ENCODE peak calls at places on chromosomes 1 and 21, in eight cellular contexts. One of them, this sample, is unnamed.

GRCh38 chr1:167934407-167935251 is 1.9 kb upstream of the DCAF6 start:
- DNase-seq in fibroblast of lung: peak; percentile 51
- DNase-seq in pancreas: no peak
- DNase-seq in cardiac muscle cell: peak; percentile 25
- DNase-seq in lower lobe of right lung: no peak
- DNase-seq in uterus: no peak
- DNase-seq in astrocyte: peak; percentile 41
- DNase-seq in aorta: no peak
- DNase-seq in this sample: no peak

GRCh38 chr1:208314431-208314830 is 70.2 kb upstream of the PLXNA2 start:
- DNase-seq in fibroblast of lung: no peak
- DNase-seq in pancreas: no peak
- DNase-seq in cardiac muscle cell: no peak
- DNase-seq in lower lobe of right lung: no peak
- DNase-seq in uterus: no peak
- DNase-seq in astrocyte: no peak
- DNase-seq in aorta: no peak
- DNase-seq in this sample: no peak

GRCh38 chr1:169999357-169999756 is 75.1 kb downstream of the KIFAP3 start:
- DNase-seq in fibroblast of lung: peak; percentile 96
- DNase-seq in pancreas: no peak
- DNase-seq in cardiac muscle cell: no peak
- DNase-seq in lower lobe of right lung: no peak
- DNase-seq in uterus: peak; percentile 26
- DNase-seq in astrocyte: peak; percentile 97
- DNase-seq in aorta: no peak
- DNase-seq in this sample: no peak

GRCh38 chr1:4513326-4514114 is 140.9 kb upstream of the AJAP1 start:
- DNase-seq in fibroblast of lung: no peak
- DNase-seq in pancreas: no peak
- DNase-seq in cardiac muscle cell: no peak
- DNase-seq in lower lobe of right lung: no peak
- DNase-seq in uterus: no peak
- DNase-seq in astrocyte: no peak
- DNase-seq in aorta: no peak
- DNase-seq in this sample: no peak

GRCh38 chr1:1385931-1386330 is 10.9 kb upstream of the AURKAIP1 start:
- DNase-seq in fibroblast of lung: no peak
- DNase-seq in pancreas: no peak
- DNase-seq in cardiac muscle cell: no peak
- DNase-seq in lower lobe of right lung: no peak
- DNase-seq in uterus: no peak
- DNase-seq in astrocyte: no peak
- DNase-seq in aorta: no peak
- DNase-seq in this sample: no peak

GRCh38 chr21:45504516-45505415 is 37.5 kb downstream of the SLC19A1 start:
- DNase-seq in fibroblast of lung: no peak
- DNase-seq in pancreas: no peak
- DNase-seq in cardiac muscle cell: no peak
- DNase-seq in lower lobe of right lung: peak; percentile 41
- DNase-seq in uterus: no peak
- DNase-seq in astrocyte: no peak
- DNase-seq in aorta: peak; percentile 60
- DNase-seq in this sample: peak; percentile 68

GRCh38 chr21:37087188-37087587 is 14.1 kb downstream of the TTC3 start:
- DNase-seq in fibroblast of lung: peak; percentile 71
- DNase-seq in pancreas: no peak
- DNase-seq in cardiac muscle cell: peak; percentile 5
- DNase-seq in lower lobe of right lung: no peak
- DNase-seq in uterus: no peak
- DNase-seq in astrocyte: peak; percentile 63
- DNase-seq in aorta: no peak
- DNase-seq in this sample: no peak

GRCh38 chr1:185680453-185680852 is 53.7 kb upstream of the HMCN1 start:
- DNase-seq in fibroblast of lung: no peak
- DNase-seq in pancreas: no peak
- DNase-seq in cardiac muscle cell: no peak
- DNase-seq in lower lobe of right lung: no peak
- DNase-seq in uterus: no peak
- DNase-seq in astrocyte: no peak
- DNase-seq in aorta: no peak
- DNase-seq in this sample: no peak

DNA sequence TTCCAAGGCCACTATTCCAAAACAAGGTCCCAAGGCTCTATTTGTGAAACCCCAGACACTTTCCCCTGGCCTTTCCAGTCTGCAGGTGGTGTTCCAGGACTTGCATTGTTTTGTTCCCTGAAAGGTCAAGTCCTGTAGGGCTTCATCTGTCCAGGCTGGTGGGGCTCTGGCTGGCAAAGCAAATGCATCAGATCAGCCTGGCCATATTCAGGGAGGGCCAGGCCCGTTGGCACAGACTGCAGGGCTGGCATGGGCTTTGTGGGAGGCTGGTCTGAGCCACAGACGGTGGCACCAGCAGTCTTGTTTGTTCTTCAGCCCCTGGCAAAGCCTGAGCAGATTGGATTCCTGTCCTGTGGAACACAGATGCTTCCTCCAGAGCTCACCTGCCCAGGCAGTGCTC is 93.0 kb downstream of the SPATA46 start:
- DNase-seq in fibroblast of lung: no peak
- DNase-seq in pancreas: peak; percentile 46
- DNase-seq in cardiac muscle cell: no peak
- DNase-seq in lower lobe of right lung: no peak
- DNase-seq in uterus: no peak
- DNase-seq in astrocyte: no peak
- DNase-seq in aorta: no peak
- DNase-seq in this sample: no peak
- H3K4me1 ChIP-seq in fibroblast of lung: no peaks in the 10 kb centered on the region
- H3K4me1 ChIP-seq in pancreas: peaks cover 29% of the 10 kb centered on the region
- H3K4me1 ChIP-seq in cardiac muscle cell: peaks cover 41% of the 10 kb centered on the region
- H3K4me1 ChIP-seq in lower lobe of right lung: peaks cover 19% of the 10 kb centered on the region
- H3K4me1 ChIP-seq in uterus: no peaks in the 10 kb centered on the region
- H3K4me1 ChIP-seq in astrocyte: peaks cover 10% of the 10 kb centered on the region
- H3K4me1 ChIP-seq in aorta: peaks cover 6% of the 10 kb centered on the region
- H3K4me1 ChIP-seq in this sample: peaks cover 6% of the 10 kb centered on the region

GRCh38 chr21:44024257-44024656 is 12.1 kb downstream of the TRAPPC10 start:
- DNase-seq in fibroblast of lung: no peak
- DNase-seq in pancreas: no peak
- DNase-seq in cardiac muscle cell: no peak
- DNase-seq in lower lobe of right lung: no peak
- DNase-seq in uterus: no peak
- DNase-seq in astrocyte: no peak
- DNase-seq in aorta: no peak
- DNase-seq in this sample: no peak

GRCh38 chr21:44028287-44028659 is 16.2 kb downstream of the TRAPPC10 start:
- DNase-seq in fibroblast of lung: no peak
- DNase-seq in pancreas: no peak
- DNase-seq in cardiac muscle cell: no peak
- DNase-seq in lower lobe of right lung: no peak
- DNase-seq in uterus: no peak
- DNase-seq in astrocyte: no peak
- DNase-seq in aorta: no peak
- DNase-seq in this sample: no peak

GRCh38 chr21:44027607-44028286 is 15.6 kb downstream of the TRAPPC10 start:
- DNase-seq in fibroblast of lung: no peak
- DNase-seq in pancreas: no peak
- DNase-seq in cardiac muscle cell: no peak
- DNase-seq in lower lobe of right lung: no peak
- DNase-seq in uterus: no peak
- DNase-seq in astrocyte: no peak
- DNase-seq in aorta: no peak
- DNase-seq in this sample: no peak

GRCh38 chr21:44024895-44025353 is 12.8 kb downstream of the TRAPPC10 start:
- DNase-seq in fibroblast of lung: peak; percentile 79
- DNase-seq in pancreas: no peak
- DNase-seq in cardiac muscle cell: no peak
- DNase-seq in lower lobe of right lung: peak; percentile 68
- DNase-seq in uterus: peak; percentile 40
- DNase-seq in astrocyte: peak; percentile 75
- DNase-seq in aorta: peak; percentile 73
- DNase-seq in this sample: no peak

GRCh38 chr21:44029460-44030087 is 17.5 kb downstream of the TRAPPC10 start:
- DNase-seq in fibroblast of lung: no peak
- DNase-seq in pancreas: no peak
- DNase-seq in cardiac muscle cell: no peak
- DNase-seq in lower lobe of right lung: no peak
- DNase-seq in uterus: no peak
- DNase-seq in astrocyte: no peak
- DNase-seq in aorta: no peak
- DNase-seq in this sample: no peak
- H3K4me3 ChIP-seq in fibroblast of lung: no peak overlapping the region
- H3K4me3 ChIP-seq in pancreas: no peak overlapping the region
- H3K4me3 ChIP-seq in cardiac muscle cell: no peak overlapping the region
- H3K4me3 ChIP-seq in lower lobe of right lung: no peak overlapping the region
- H3K4me3 ChIP-seq in uterus: no peak overlapping the region
- H3K4me3 ChIP-seq in astrocyte: no peak overlapping the region
- H3K4me3 ChIP-seq in aorta: no peak overlapping the region
- H3K4me3 ChIP-seq in this sample: no peak overlapping the region

GRCh38 chr1:228362884-228363450 is 43.7 kb downstream of the TRIM11 start:
- DNase-seq in fibroblast of lung: no peak
- DNase-seq in pancreas: no peak
- DNase-seq in cardiac muscle cell: no peak
- DNase-seq in lower lobe of right lung: peak; percentile 9
- DNase-seq in uterus: no peak
- DNase-seq in astrocyte: no peak
- DNase-seq in aorta: no peak
- DNase-seq in this sample: no peak
- H3K27ac ChIP-seq in fibroblast of lung: no peak overlapping the region
- H3K27ac ChIP-seq in pancreas: no peak overlapping the region
- H3K27ac ChIP-seq in cardiac muscle cell: peak overlapping the region; percentile 9
- H3K27ac ChIP-seq in lower lobe of right lung: no peak overlapping the region
- H3K27ac ChIP-seq in uterus: no peak overlapping the region
- H3K27ac ChIP-seq in astrocyte: no peak overlapping the region
- H3K27ac ChIP-seq in aorta: no peak overlapping the region
- H3K27ac ChIP-seq in this sample: no peak overlapping the region

GRCh38 chr1:40709802-40710278 is 18.3 kb downstream of the NFYC start:
- DNase-seq in fibroblast of lung: no peak
- DNase-seq in pancreas: no peak
- DNase-seq in cardiac muscle cell: no peak
- DNase-seq in lower lobe of right lung: no peak
- DNase-seq in uterus: no peak
- DNase-seq in astrocyte: no peak
- DNase-seq in aorta: no peak
- DNase-seq in this sample: no peak

GRCh38 chr1:40710581-40711315 is 19.2 kb downstream of the NFYC start:
- DNase-seq in fibroblast of lung: peak; percentile 56
- DNase-seq in pancreas: no peak
- DNase-seq in cardiac muscle cell: peak; percentile 41
- DNase-seq in lower lobe of right lung: no peak
- DNase-seq in uterus: no peak
- DNase-seq in astrocyte: peak; percentile 37
- DNase-seq in aorta: no peak
- DNase-seq in this sample: no peak

GRCh38 chr1:40712997-40713396 is 21.5 kb downstream of the NFYC start:
- DNase-seq in fibroblast of lung: no peak
- DNase-seq in pancreas: no peak
- DNase-seq in cardiac muscle cell: no peak
- DNase-seq in lower lobe of right lung: no peak
- DNase-seq in uterus: no peak
- DNase-seq in astrocyte: no peak
- DNase-seq in aorta: no peak
- DNase-seq in this sample: no peak

GRCh38 chr1:40711465-40712404 is 20.2 kb downstream of the NFYC start:
- DNase-seq in fibroblast of lung: peak; percentile 90
- DNase-seq in pancreas: no peak
- DNase-seq in cardiac muscle cell: peak; percentile 28
- DNase-seq in lower lobe of right lung: no peak
- DNase-seq in uterus: no peak
- DNase-seq in astrocyte: peak; percentile 85
- DNase-seq in aorta: no peak
- DNase-seq in this sample: no peak

GRCh38 chr1:40712405-40712944 is 21.0 kb downstream of the NFYC start:
- DNase-seq in fibroblast of lung: no peak
- DNase-seq in pancreas: peak; percentile 44
- DNase-seq in cardiac muscle cell: no peak
- DNase-seq in lower lobe of right lung: no peak
- DNase-seq in uterus: no peak
- DNase-seq in astrocyte: no peak
- DNase-seq in aorta: no peak
- DNase-seq in this sample: no peak
- H3K4me1 ChIP-seq in fibroblast of lung: peaks cover 11% of the 10 kb centered on the region
- H3K4me1 ChIP-seq in pancreas: peaks cover 49% of the 10 kb centered on the region
- H3K4me1 ChIP-seq in cardiac muscle cell: peaks cover 43% of the 10 kb centered on the region
- H3K4me1 ChIP-seq in lower lobe of right lung: peaks cover 91% of the 10 kb centered on the region
- H3K4me1 ChIP-seq in uterus: no peaks in the 10 kb centered on the region
- H3K4me1 ChIP-seq in astrocyte: peaks cover 17% of the 10 kb centered on the region
- H3K4me1 ChIP-seq in aorta: peaks cover 3% of the 10 kb centered on the region
- H3K4me1 ChIP-seq in this sample: peaks cover 51% of the 10 kb centered on the region

GRCh38 chr21:42863504-42863870 is 15.9 kb downstream of the WDR4 start:
- DNase-seq in fibroblast of lung: no peak
- DNase-seq in pancreas: no peak
- DNase-seq in cardiac muscle cell: no peak
- DNase-seq in lower lobe of right lung: no peak
- DNase-seq in uterus: no peak
- DNase-seq in astrocyte: no peak
- DNase-seq in aorta: no peak
- DNase-seq in this sample: no peak

GRCh38 chr21:42865361-42866160 is 13.8 kb downstream of the WDR4 start:
- DNase-seq in fibroblast of lung: no peak
- DNase-seq in pancreas: no peak
- DNase-seq in cardiac muscle cell: no peak
- DNase-seq in lower lobe of right lung: peak; percentile 92
- DNase-seq in uterus: no peak
- DNase-seq in astrocyte: no peak
- DNase-seq in aorta: no peak
- DNase-seq in this sample: peak; percentile 73

GRCh38 chr21:42864812-42865211 is 14.5 kb downstream of the WDR4 start:
- DNase-seq in fibroblast of lung: no peak
- DNase-seq in pancreas: no peak
- DNase-seq in cardiac muscle cell: no peak
- DNase-seq in lower lobe of right lung: no peak
- DNase-seq in uterus: no peak
- DNase-seq in astrocyte: no peak
- DNase-seq in aorta: no peak
- DNase-seq in this sample: peak; percentile 43

GRCh38 chr21:42864286-42864685 is 15.1 kb downstream of the WDR4 start:
- DNase-seq in fibroblast of lung: no peak
- DNase-seq in pancreas: no peak
- DNase-seq in cardiac muscle cell: no peak
- DNase-seq in lower lobe of right lung: no peak
- DNase-seq in uterus: no peak
- DNase-seq in astrocyte: no peak
- DNase-seq in aorta: no peak
- DNase-seq in this sample: peak; percentile 52

DNA sequence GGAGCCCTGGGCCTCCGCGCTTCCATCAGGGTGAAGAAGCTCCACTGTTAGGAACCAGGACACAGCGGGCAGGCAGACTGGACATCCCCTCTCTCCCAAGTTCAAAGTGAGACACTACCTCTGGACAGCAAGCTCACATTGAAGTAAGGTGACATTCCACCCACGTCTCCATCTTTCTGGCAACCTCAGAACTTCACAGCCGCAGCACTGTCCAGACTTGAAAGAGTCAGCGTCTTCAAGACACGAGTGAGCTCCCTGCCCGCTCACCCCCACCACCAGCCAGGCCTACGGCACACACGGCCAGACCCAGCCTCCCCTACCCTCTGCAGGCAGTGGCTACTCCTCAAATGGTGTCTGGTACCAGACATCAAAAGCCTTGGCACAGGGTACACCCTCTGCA is 11.1 kb downstream of the WDR4 start:
- DNase-seq in fibroblast of lung: no peak
- DNase-seq in pancreas: no peak
- DNase-seq in cardiac muscle cell: no peak
- DNase-seq in lower lobe of right lung: no peak
- DNase-seq in uterus: no peak
- DNase-seq in astrocyte: no peak
- DNase-seq in aorta: no peak
- DNase-seq in this sample: peak; percentile 44
- H3K4me3 ChIP-seq in fibroblast of lung: no peak overlapping the region
- H3K4me3 ChIP-seq in pancreas: no peak overlapping the region
- H3K4me3 ChIP-seq in cardiac muscle cell: no peak overlapping the region
- H3K4me3 ChIP-seq in lower lobe of right lung: no peak overlapping the region
- H3K4me3 ChIP-seq in uterus: no peak overlapping the region
- H3K4me3 ChIP-seq in astrocyte: no peak overlapping the region
- H3K4me3 ChIP-seq in aorta: no peak overlapping the region
- H3K4me3 ChIP-seq in this sample: no peak overlapping the region